ENCODE peak calls at places on chromosome 19, in six cellular contexts. One of them, this sample, is unnamed.

GRCh38 chr19:44875666-44876418 is 15.2 kb upstream of the TOMM40 start:
- DNase-seq in sigmoid colon: no peak
- DNase-seq in tibial nerve: no peak
- DNase-seq in ovary: no peak
- DNase-seq in transverse colon: peak; percentile 64
- DNase-seq in A549: no peak
- DNase-seq in this sample: no peak

GRCh38 chr19:644789-645188 is 5.1 kb downstream of the FGF22 start:
- DNase-seq in sigmoid colon: no peak
- DNase-seq in tibial nerve: no peak
- DNase-seq in ovary: no peak
- DNase-seq in transverse colon: no peak
- DNase-seq in A549: no peak
- DNase-seq in this sample: no peak

GRCh38 chr19:30379841-30380610 is 7.8 kb downstream of the ZNF536 start:
- DNase-seq in sigmoid colon: peak; percentile 20
- DNase-seq in tibial nerve: no peak
- DNase-seq in ovary: no peak
- DNase-seq in transverse colon: no peak
- DNase-seq in A549: no peak
- DNase-seq in this sample: peak; percentile 1

GRCh38 chr19:43624933-43625332 is 5.5 kb upstream of the ZNF428 start:
- DNase-seq in sigmoid colon: no peak
- DNase-seq in tibial nerve: peak; percentile 28
- DNase-seq in ovary: no peak
- DNase-seq in transverse colon: peak; percentile 82
- DNase-seq in A549: peak; percentile 49
- DNase-seq in this sample: no peak

GRCh38 chr19:3986260-3987041 is 1.2 kb upstream of the EEF2 start:
- DNase-seq in sigmoid colon: no peak
- DNase-seq in tibial nerve: peak; percentile 56
- DNase-seq in ovary: no peak
- DNase-seq in transverse colon: peak; percentile 70
- DNase-seq in A549: peak; percentile 81
- DNase-seq in this sample: no peak

GRCh38 chr19:8174706-8175105 is 25.3 kb upstream of the FBN3 start:
- DNase-seq in sigmoid colon: no peak
- DNase-seq in tibial nerve: no peak
- DNase-seq in ovary: no peak
- DNase-seq in transverse colon: no peak
- DNase-seq in A549: no peak
- DNase-seq in this sample: no peak

GRCh38 chr19:45995715-45996385 is 583 bp downstream of the CCDC61 start:
- DNase-seq in sigmoid colon: no peak
- DNase-seq in tibial nerve: no peak
- DNase-seq in ovary: no peak
- DNase-seq in transverse colon: no peak
- DNase-seq in A549: no peak
- DNase-seq in this sample: no peak

GRCh38 chr19:38737297-38737865 is 6.9 kb downstream of the CAPN12 start:
- DNase-seq in sigmoid colon: no peak
- DNase-seq in tibial nerve: no peak
- DNase-seq in ovary: no peak
- DNase-seq in transverse colon: no peak
- DNase-seq in A549: peak; percentile 13
- DNase-seq in this sample: no peak

GRCh38 chr19:18491995-18492953 is 29.6 kb downstream of the ELL start:
- DNase-seq in sigmoid colon: no peak
- DNase-seq in tibial nerve: no peak
- DNase-seq in ovary: peak; percentile 43
- DNase-seq in transverse colon: no peak
- DNase-seq in A549: no peak
- DNase-seq in this sample: no peak

GRCh38 chr19:1634242-1634937 is 18.0 kb downstream of the TCF3 start:
- DNase-seq in sigmoid colon: no peak
- DNase-seq in tibial nerve: no peak
- DNase-seq in ovary: no peak
- DNase-seq in transverse colon: no peak
- DNase-seq in A549: no peak
- DNase-seq in this sample: no peak

GRCh38 chr19:463483-464130 is 2.8 kb upstream of the SHC2 start:
- DNase-seq in sigmoid colon: no peak
- DNase-seq in tibial nerve: no peak
- DNase-seq in ovary: no peak
- DNase-seq in transverse colon: no peak
- DNase-seq in A549: no peak
- DNase-seq in this sample: no peak

DNA sequence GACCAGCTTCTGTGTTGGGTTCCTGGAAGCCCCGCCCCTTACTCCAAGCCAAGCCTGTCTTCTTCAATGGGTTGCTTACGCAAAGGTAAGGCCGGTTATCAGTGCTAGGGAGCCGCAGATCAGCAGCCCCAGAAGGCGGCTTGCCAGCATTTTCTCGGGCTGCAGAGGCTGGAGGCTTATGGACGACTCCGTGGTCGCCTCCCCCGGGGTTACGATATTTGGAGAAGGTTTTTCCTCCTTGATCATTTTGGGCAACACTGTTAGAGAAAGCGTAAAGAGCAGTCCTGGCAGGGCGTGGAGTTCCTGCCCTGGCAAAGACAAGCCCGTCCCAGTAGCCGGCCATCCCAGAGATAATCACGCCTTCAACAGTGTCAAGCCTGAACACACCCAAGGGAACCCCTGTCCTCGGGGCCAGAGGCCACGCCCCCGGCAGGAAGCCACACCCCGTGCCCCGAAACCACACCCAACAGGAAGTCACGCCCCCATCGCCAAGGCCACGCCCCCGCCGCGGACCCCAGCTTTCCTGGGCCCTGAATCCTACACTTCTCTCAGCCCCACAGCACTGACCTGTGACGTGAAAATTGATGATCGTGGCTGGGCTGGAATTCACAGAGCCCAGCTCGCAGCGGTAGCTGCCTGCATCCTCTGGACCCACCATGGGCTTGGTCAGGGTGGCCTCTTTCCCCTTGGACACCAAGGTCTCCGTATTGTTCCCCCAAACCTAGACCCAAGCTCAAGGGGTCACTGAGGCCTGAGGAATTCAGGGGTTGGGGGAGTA is 1.0 kb upstream of the RASIP1 start:
- DNase-seq in sigmoid colon: no peak
- DNase-seq in tibial nerve: no peak
- DNase-seq in ovary: no peak
- DNase-seq in transverse colon: peak; percentile 59
- DNase-seq in A549: peak; percentile 63
- DNase-seq in this sample: peak; percentile 87
- TF ChIP-seq POLR2A in sigmoid colon: no peak
- TF ChIP-seq POLR2A in tibial nerve: no peak
- TF ChIP-seq POLR2A in ovary: no peak
- TF ChIP-seq POLR2A in transverse colon: peak; percentile 8
- TF ChIP-seq POLR2A in A549: no peak
- TF ChIP-seq POLR2A in this sample: peak; percentile 60

GRCh38 chr19:50326101-50326664 is 3.0 kb downstream of the KCNC3 start:
- DNase-seq in sigmoid colon: no peak
- DNase-seq in tibial nerve: no peak
- DNase-seq in ovary: no peak
- DNase-seq in transverse colon: no peak
- DNase-seq in A549: no peak
- DNase-seq in this sample: no peak
- H3K4me3 ChIP-seq in sigmoid colon: no peak overlapping the region
- H3K4me3 ChIP-seq in tibial nerve: no peak overlapping the region
- H3K4me3 ChIP-seq in ovary: no peak overlapping the region
- H3K4me3 ChIP-seq in transverse colon: no peak overlapping the region
- H3K4me3 ChIP-seq in A549: peak overlapping the region; percentile 14
- H3K4me3 ChIP-seq in this sample: peak overlapping the region; percentile 19

GRCh38 chr19:28869459-28869858 is 343.5 kb downstream of the UQCRFS1 start:
- DNase-seq in sigmoid colon: no peak
- DNase-seq in tibial nerve: no peak
- DNase-seq in ovary: no peak
- DNase-seq in transverse colon: no peak
- DNase-seq in A549: no peak
- DNase-seq in this sample: no peak
- H3K4me1 ChIP-seq in sigmoid colon: peaks cover 11% of the 10 kb centered on the region
- H3K4me1 ChIP-seq in tibial nerve: no peaks in the 10 kb centered on the region
- H3K4me1 ChIP-seq in ovary: no peaks in the 10 kb centered on the region
- H3K4me1 ChIP-seq in transverse colon: no peaks in the 10 kb centered on the region
- H3K4me1 ChIP-seq in A549: no peaks in the 10 kb centered on the region
- H3K4me1 ChIP-seq in this sample: no peaks in the 10 kb centered on the region

GRCh38 chr19:17148130-17148529 is 67.0 kb upstream of the USE1 start:
- DNase-seq in sigmoid colon: no peak
- DNase-seq in tibial nerve: no peak
- DNase-seq in ovary: no peak
- DNase-seq in transverse colon: no peak
- DNase-seq in A549: no peak
- DNase-seq in this sample: no peak

GRCh38 chr19:17149393-17150135 is 65.6 kb upstream of the USE1 start:
- DNase-seq in sigmoid colon: no peak
- DNase-seq in tibial nerve: no peak
- DNase-seq in ovary: no peak
- DNase-seq in transverse colon: no peak
- DNase-seq in A549: no peak
- DNase-seq in this sample: no peak

GRCh38 chr19:17145546-17146497 is 69.3 kb upstream of the USE1 start:
- DNase-seq in sigmoid colon: no peak
- DNase-seq in tibial nerve: no peak
- DNase-seq in ovary: no peak
- DNase-seq in transverse colon: no peak
- DNase-seq in A549: no peak
- DNase-seq in this sample: no peak
- TF ChIP-seq POLR2A in sigmoid colon: no peak
- TF ChIP-seq POLR2A in tibial nerve: no peak
- TF ChIP-seq POLR2A in ovary: no peak
- TF ChIP-seq POLR2A in transverse colon: no peak
- TF ChIP-seq POLR2A in A549: no peak
- TF ChIP-seq POLR2A in this sample: no peak

GRCh38 chr19:35133826-35134225 is 1.0 kb downstream of the LGI4 start:
- DNase-seq in sigmoid colon: no peak
- DNase-seq in tibial nerve: no peak
- DNase-seq in ovary: no peak
- DNase-seq in transverse colon: no peak
- DNase-seq in A549: no peak
- DNase-seq in this sample: no peak
- H3K4me3 ChIP-seq in sigmoid colon: peak overlapping the region; percentile 37
- H3K4me3 ChIP-seq in tibial nerve: peak overlapping the region; percentile 59
- H3K4me3 ChIP-seq in ovary: no peak overlapping the region
- H3K4me3 ChIP-seq in transverse colon: no peak overlapping the region
- H3K4me3 ChIP-seq in A549: no peak overlapping the region
- H3K4me3 ChIP-seq in this sample: peak overlapping the region; percentile 39

This sample was measured in heart left ventricle.